ENCODE peak calls at places on chromosomes 4 and X, in four cellular contexts. L, V, D and H are unnamed samples.

GRCh38 chr4:148052448-148052847 is 320.6 kb downstream of the ARHGAP10 start:
- DNase-seq in L (no peak), V (no peak), D (no peak), H (no peak)

GRCh38 chr4:105741548-105741947 is 33.0 kb downstream of the GSTCD start:
- DNase-seq in L (no peak), V (no peak), D (no peak), H (no peak)

GRCh38 chr4:57063518-57063917 is 46.7 kb downstream of the IGFBP7 start:
- DNase-seq in D (no peak), L (no peak), V (no peak), H (no peak)

GRCh38 chrX:79259073-79259689 is 108.0 kb downstream of the ITM2A start:
- DNase-seq in V (no peak), D (no peak), L (no peak), H (no peak)

GRCh38 chrX:38975368-38975767 is 174.1 kb downstream of the MID1IP1 start:
- DNase-seq in V (no peak), D (no peak), L (no peak), H (no peak)

GRCh38 chr4:84529169-84529751 is 30.2 kb upstream of the NKX6-1 start:
- DNase-seq in V (peak; percentile 48), D (no peak), L (no peak), H (no peak)

GRCh38 chr4:153497091-153497531 is 31.0 kb downstream of the TMEM131L start:
- DNase-seq in L (peak; percentile 36), D (no peak), V (no peak), H (no peak)

GRCh38 chr4:4415806-4416805 is 29.2 kb downstream of the NSG1 start:
- DNase-seq in D (no peak), V (no peak), L (no peak), H (no peak)

GRCh38 chr4:72525938-72526337 is 43.1 kb downstream of the ADAMTS3 start:
- DNase-seq in D (no peak), V (no peak), L (no peak), H (no peak)

GRCh38 chr4:119286377-119287002 is 35.4 kb downstream of the FABP2 start:
- DNase-seq in L (no peak), V (peak; percentile 75), D (no peak), H (no peak)

GRCh38 chrX:73812256-73812655 is 249.3 kb downstream of the CHIC1 start:
- DNase-seq in L (no peak), D (no peak), V (no peak), H (no peak)

GRCh38 chr4:184961693-184962092 is 56.6 kb upstream of the HELT start:
- DNase-seq in L (no peak), V (no peak), D (no peak), H (no peak)

GRCh38 chr4:35286434-35286833 is 957.9 kb downstream of the ARAP2 start:
- DNase-seq in L (no peak), V (no peak), D (no peak), H (no peak)

GRCh38 chrX:72526534-72527508 is 45.8 kb downstream of the HDAC8 start:
- DNase-seq in V (peak; percentile 1), D (no peak), L (no peak), H (no peak)

GRCh38 chrX:130386408-130386808 is 934 bp upstream of the GPR119 start:
- DNase-seq in L (no peak), D (no peak), V (no peak), H (no peak)

GRCh38 chr4:102174800-102175199 is 170.5 kb downstream of the SLC39A8 start:
- DNase-seq in L (no peak), D (no peak), V (no peak), H (no peak)

GRCh38 chr4:144594471-144594986 is 51.4 kb upstream of the HHIP start:
- DNase-seq in L (no peak), V (no peak), D (no peak), H (no peak)

GRCh38 chr4:107564326-107564725 is 155.7 kb downstream of the PAPSS1 start:
- DNase-seq in V (no peak), D (no peak), L (no peak), H (no peak)

GRCh38 chr4:64144994-64145393 is 264.3 kb downstream of the TECRL start:
- DNase-seq in V (no peak), L (no peak), D (no peak), H (no peak)

GRCh38 chrX:42524374-42524773 is 253.6 kb downstream of the PPP1R2C start:
- DNase-seq in D (no peak), V (no peak), L (no peak), H (no peak)

GRCh38 chr4:86670739-86671138 is 76.6 kb downstream of the PTPN13 start:
- DNase-seq in V (no peak), D (no peak), L (no peak), H (no peak)

GRCh38 chr4:103204114-103204513 is 6.0 kb upstream of the CENPE start:
- DNase-seq in L (no peak), V (peak; percentile 61), D (no peak), H (no peak)

GRCh38 chr4:8353912-8354453 is 84.4 kb downstream of the HTRA3 start:
- DNase-seq in L (no peak), V (no peak), D (peak; percentile 5), H (no peak)

GRCh38 chr4:185774815-185775684 is 36.9 kb downstream of the SORBS2 start:
- DNase-seq in V (peak; percentile 12), L (no peak), D (no peak), H (no peak)

GRCh38 chrX:143466130-143466529 is 51.1 kb downstream of the SPANXN3 start:
- DNase-seq in L (no peak), V (no peak), D (no peak), H (no peak)

GRCh38 chrX:36916941-36917340 is 91.2 kb upstream of the FAM47C start:
- DNase-seq in D (no peak), V (no peak), L (no peak), H (no peak)

GRCh38 chr4:130486841-130487240 is 1390.9 kb downstream of the C4orf33 start:
- DNase-seq in L (no peak), D (no peak), V (no peak), H (no peak)

GRCh38 chr4:53529025-53529424 is 62.3 kb downstream of the LNX1 start:
- DNase-seq in L (no peak), D (no peak), V (no peak), H (no peak)

GRCh38 chr4:87103691-87104187 is 116.7 kb downstream of the KLHL8 start:
- DNase-seq in L (no peak), D (no peak), V (no peak), H (no peak)

GRCh38 chrX:23911436-23911835 is 3.6 kb downstream of the CXorf58 start:
- DNase-seq in L (no peak), V (no peak), D (no peak), H (no peak)

GRCh38 chr4:15291133-15291532 is 136.7 kb upstream of the C1QTNF7 start:
- DNase-seq in L (no peak), D (no peak), V (no peak), H (no peak)

GRCh38 chrX:8867454-8867853 is 66.3 kb upstream of the FAM9A start:
- DNase-seq in D (no peak), L (no peak), V (no peak), H (no peak)

GRCh38 chrX:66912417-66912816 is 273.5 kb upstream of the EDA2R start:
- DNase-seq in V (no peak), L (no peak), D (no peak), H (no peak)

GRCh38 chrX:154732421-154733071 is 18.3 kb downstream of the GAB3 start:
- DNase-seq in V (no peak), L (no peak), D (no peak), H (no peak)

GRCh38 chr4:185219551-185220344 is 10.3 kb downstream of the SNX25 start:
- DNase-seq in L (no peak), D (no peak), V (peak; percentile 57), H (no peak)

GRCh38 chr4:152937535-152938236 is 1.6 kb downstream of the FHDC1 start:
- DNase-seq in D (peak; percentile 59), V (no peak), L (no peak), H (peak; percentile 25)

GRCh38 chrX:15472523-15472922 is 20.6 kb downstream of the PIR start:
- DNase-seq in D (no peak), L (no peak), V (no peak), H (no peak)